ENCODE peak calls at places on chromosome 17, in five cellular contexts. T, K, Q, I and B are unnamed samples.

GRCh38 chr17:67068999-67069398 is 24.6 kb downstream of the CACNG1 start:
- DNase-seq in T (no peak), I (no peak), Q (peak), K (no peak), B (peak)

GRCh38 chr17:27349540-27350021 is 55.7 kb downstream of the WSB1 start:
- DNase-seq in Q (no peak), T (no peak), K (no peak), I (no peak), B (peak)

GRCh38 chr17:28726396-28726911 is 421 bp upstream of the TLCD1 start:
- DNase-seq in K (peak), T (no peak), Q (peak), I (peak), B (no peak)

GRCh38 chr17:9488556-9488955 is 87.1 kb downstream of the STX8 start:
- DNase-seq in Q (peak), T (no peak), I (no peak), K (no peak), B (no peak)

GRCh38 chr17:61766520-61766919 is 96.8 kb downstream of the BRIP1 start:
- DNase-seq in K (no peak), Q (peak), I (no peak), T (no peak), B (peak)

GRCh38 chr17:63474174-63474913 is 2.5 kb upstream of the ACE start:
- DNase-seq in T (no peak), K (no peak), I (no peak), Q (no peak), B (no peak)

GRCh38 chr17:79987890-79988162 is 47.8 kb downstream of the TBC1D16 start:
- DNase-seq in K (no peak), Q (no peak), I (no peak), T (no peak), B (no peak)

GRCh38 chr17:80068301-80069160 is 32.1 kb downstream of the CCDC40 start:
- DNase-seq in K (no peak), I (no peak), T (no peak), Q (peak), B (peak)

GRCh38 chr17:78179372-78179771 is 7.5 kb downstream of the TK1 start:
- DNase-seq in I (no peak), T (no peak), K (no peak), Q (peak), B (peak)

GRCh38 chr17:49696233-49696761 is 11.5 kb downstream of the SLC35B1 start:
- DNase-seq in I (no peak), K (no peak), T (no peak), Q (peak), B (no peak)

GRCh38 chr17:2990396-2990795 is 73.0 kb downstream of the OR1D5 start:
- DNase-seq in T (no peak), Q (no peak), K (no peak), I (no peak), B (peak)

GRCh38 chr17:77383613-77384608 is 243.1 kb downstream of the SEC14L1 start:
- DNase-seq in T (no peak), I (no peak), Q (no peak), K (no peak), B (no peak)

GRCh38 chr17:68987966-68988365 is 32.8 kb upstream of the ABCA8 start:
- DNase-seq in Q (no peak), I (no peak), K (no peak), T (no peak), B (no peak)

GRCh38 chr17:32349503-32349853 is 479 bp upstream of the ZNF207 start:
- DNase-seq in Q (no peak), K (peak), T (no peak), I (peak), B (peak)

GRCh38 chr17:36072431-36073121 is 8.5 kb downstream of the CCL18 start:
- DNase-seq in Q (peak), I (peak), K (peak), T (peak), B (peak)

GRCh38 chr17:73720187-73720834 is 76.1 kb upstream of the SDK2 start:
- DNase-seq in K (no peak), T (peak), Q (no peak), I (no peak), B (no peak)

GRCh38 chr17:47879028-47879585 is 16.9 kb upstream of the SP2 start:
- DNase-seq in T (no peak), I (no peak), Q (peak), K (no peak), B (no peak)

GRCh38 chr17:79715318-79716182 is 15.2 kb upstream of the ENPP7 start:
- DNase-seq in Q (no peak), K (no peak), I (no peak), T (no peak), B (no peak)

GRCh38 chr17:63349478-63350000 is 96.6 kb downstream of the CYB561 start:
- DNase-seq in Q (peak), K (no peak), T (no peak), I (no peak), B (no peak)

GRCh38 chr17:59652119-59652518 is 32.4 kb downstream of the CLTC start:
- DNase-seq in I (no peak), Q (peak), T (no peak), K (no peak), B (no peak)

GRCh38 chr17:65664696-65665095 is 103.2 kb upstream of the AXIN2 start:
- DNase-seq in Q (no peak), I (no peak), K (no peak), T (no peak), B (peak)

GRCh38 chr17:17077101-17077500 is 34.8 kb downstream of the MPRIP start:
- DNase-seq in Q (no peak), T (no peak), I (no peak), K (no peak), B (no peak)

GRCh38 chr17:8488931-8489330 is 53.2 kb downstream of the NDEL1 start:
- DNase-seq in I (no peak), K (peak), Q (peak), T (no peak), B (no peak)

GRCh38 chr17:31079731-31080130 is 15.0 kb upstream of the NF1 start:
- DNase-seq in I (no peak), Q (no peak), T (no peak), K (no peak), B (no peak)

GRCh38 chr17:77163521-77164280 is 22.9 kb downstream of the SEC14L1 start:
- DNase-seq in Q (no peak), T (no peak), I (peak), K (no peak), B (no peak)

GRCh38 chr17:80331820-80332219 is 71.2 kb downstream of the RNF213 start:
- DNase-seq in Q (no peak), I (no peak), T (no peak), K (no peak), B (no peak)

GRCh38 chr17:37160940-37161339 is 212.2 kb downstream of the AATF start:
- DNase-seq in K (peak), I (no peak), Q (peak), T (no peak), B (peak)

GRCh38 chr17:76202516-76202915 is 37.8 kb downstream of the RNF157 start:
- DNase-seq in Q (peak), K (no peak), T (no peak), I (no peak), B (no peak)

GRCh38 chr17:59361916-59362810 is 30.7 kb downstream of the YPEL2 start:
- DNase-seq in Q (peak), T (peak), K (no peak), I (peak), B (no peak)

GRCh38 chr17:41649923-41650519 is 25.6 kb upstream of the KRT17 start:
- DNase-seq in K (no peak), Q (no peak), I (no peak), T (no peak), B (no peak)

GRCh38 chr17:3893003-3893719 is at the start of gene CAMKK1:
- DNase-seq in K (peak), I (peak), T (peak), Q (peak), B (peak)

GRCh38 chr17:82022981-82023446 is at the start of gene LRRC45:
- DNase-seq in I (peak), K (peak), Q (peak), T (peak), B (no peak)
- H3K27ac ChIP-seq in I (peak), K (peak), Q (peak), T (peak), B (peak)

GRCh38 chr17:55458977-55459376 is 37.3 kb upstream of the MMD start:
- DNase-seq in T (no peak), I (no peak), Q (peak), K (peak), B (no peak)

GRCh38 chr17:55456307-55457240 is 34.9 kb upstream of the MMD start:
- DNase-seq in I (no peak), T (no peak), Q (no peak), K (no peak), B (no peak)

GRCh38 chr17:55462234-55462633 is 40.6 kb upstream of the MMD start:
- DNase-seq in I (no peak), T (no peak), K (no peak), Q (no peak), B (peak)

GRCh38 chr17:55454906-55455474 is 33.4 kb upstream of the MMD start:
- DNase-seq in I (no peak), Q (peak), K (peak), T (no peak), B (peak)

DNA sequence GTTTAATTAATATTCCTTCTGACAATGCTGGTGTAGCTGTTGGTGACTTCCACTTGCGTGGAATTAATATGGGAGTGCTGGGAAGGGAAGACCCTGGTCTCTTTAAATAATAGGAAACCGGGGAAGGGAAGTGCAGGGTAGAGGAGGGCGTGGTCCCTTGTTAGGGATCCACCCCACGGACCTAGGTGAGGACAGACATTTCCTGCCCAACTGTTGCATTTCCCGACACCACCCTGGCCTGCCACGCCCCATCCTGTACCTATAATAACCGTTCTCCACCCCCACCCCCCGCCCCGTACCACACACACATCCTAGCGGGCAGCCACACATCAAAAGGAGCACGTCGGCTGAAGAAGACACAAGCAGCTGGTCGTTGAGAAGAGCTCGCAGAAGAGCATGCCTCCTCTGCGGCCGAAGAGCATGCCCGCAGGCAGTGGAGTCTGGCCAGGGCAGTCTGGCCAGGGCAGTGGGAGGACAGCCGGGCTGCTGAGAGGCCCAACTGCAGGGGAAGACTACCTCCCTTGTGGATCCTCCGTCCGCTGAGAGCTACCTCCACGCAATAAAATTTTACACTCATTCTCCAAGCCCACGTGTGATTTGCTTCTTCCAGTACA is 36.8 kb upstream of the MMD start:
- DNase-seq in I (no peak), K (no peak), T (no peak), Q (no peak), B (peak)
- H3K4me2 ChIP-seq in I (no peak), K (peak), T (no peak), Q (no peak), B (no peak)

DNA sequence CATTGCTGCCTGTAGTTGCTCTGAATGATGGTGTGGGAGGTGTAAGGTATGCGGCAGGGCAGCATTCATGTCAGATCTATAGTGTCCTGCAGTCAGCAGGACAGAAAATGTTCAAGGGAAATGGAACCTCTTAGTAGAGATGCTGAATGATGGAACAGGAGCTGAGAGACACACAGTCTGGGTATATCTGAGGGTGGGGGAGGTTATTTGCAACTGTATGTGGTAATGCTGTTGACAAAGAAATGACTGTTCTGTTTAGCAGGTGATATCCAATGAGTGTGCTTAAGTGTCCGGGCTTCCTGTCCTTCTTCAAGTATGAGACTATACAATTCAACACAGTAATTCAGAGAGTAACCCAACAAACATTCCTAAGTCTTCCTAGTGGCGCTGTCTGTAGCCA is 46.6 kb downstream of the STH start:
- DNase-seq in T (no peak), K (no peak), I (no peak), Q (peak), B (peak)
- H3K27ac ChIP-seq in T (no peak), K (no peak), I (no peak), Q (no peak), B (no peak)

DNA sequence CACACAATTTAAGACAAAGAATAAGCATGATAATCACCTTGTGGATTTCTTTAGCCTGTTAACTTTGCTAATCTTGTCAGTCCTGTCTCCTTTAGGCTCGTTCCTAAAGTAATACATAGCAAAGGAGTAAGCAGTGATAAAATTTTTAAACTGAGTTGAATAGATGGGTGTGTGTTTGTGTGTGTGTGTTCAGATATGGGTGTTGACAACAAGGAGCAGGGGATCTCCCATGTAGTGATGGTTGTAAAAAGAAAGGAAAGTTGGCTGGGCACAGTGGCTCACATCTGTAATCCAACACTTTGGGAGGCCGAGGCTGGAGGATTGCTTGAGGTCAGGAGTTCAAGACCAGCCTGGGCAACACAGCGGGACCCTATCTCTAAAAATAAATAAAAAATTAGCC is 44.6 kb upstream of the KCNJ2 start:
- DNase-seq in T (no peak), I (no peak), K (no peak), Q (no peak), B (no peak)
- H3K4me2 ChIP-seq in T (no peak), I (no peak), K (no peak), Q (no peak), B (no peak)

GRCh38 chr17:74981318-74981978 is 6.0 kb upstream of the CDR2L start:
- DNase-seq in T (no peak), K (no peak), Q (no peak), I (no peak), B (no peak)

GRCh38 chr17:74986206-74986576 is 1.2 kb upstream of the CDR2L start:
- DNase-seq in K (no peak), Q (no peak), T (no peak), I (no peak), B (no peak)

GRCh38 chr17:74979408-74980146 is 7.0 kb upstream of the HID1 start:
- DNase-seq in K (no peak), Q (no peak), T (no peak), I (no peak), B (no peak)

GRCh38 chr17:74978240-74978639 is 5.7 kb upstream of the HID1 start:
- DNase-seq in K (no peak), T (no peak), Q (no peak), I (no peak), B (no peak)

GRCh38 chr17:74981979-74982662 is 5.3 kb upstream of the CDR2L start:
- DNase-seq in I (no peak), Q (peak), K (peak), T (peak), B (peak)
- H3K27ac ChIP-seq in I (no peak), Q (peak), K (peak), T (no peak), B (peak)

GRCh38 chr17:40106089-40106759 is 5.8 kb upstream of the NR1D1 start:
- DNase-seq in I (no peak), T (no peak), Q (no peak), K (no peak), B (no peak)

GRCh38 chr17:40106760-40107265 is 6.4 kb upstream of the NR1D1 start:
- DNase-seq in T (no peak), I (no peak), Q (no peak), K (no peak), B (no peak)

GRCh38 chr17:40104570-40105471 is 4.4 kb upstream of the NR1D1 start:
- DNase-seq in K (no peak), T (no peak), I (peak), Q (no peak), B (no peak)

GRCh38 chr17:40109471-40109824 is 9.1 kb upstream of the NR1D1 start:
- DNase-seq in K (no peak), I (peak), T (no peak), Q (no peak), B (no peak)

GRCh38 chr17:40107266-40107980 is 7.0 kb upstream of the NR1D1 start:
- DNase-seq in Q (no peak), T (no peak), I (no peak), K (no peak), B (no peak)
- H3K4me2 ChIP-seq in Q (peak), T (peak), I (no peak), K (no peak), B (no peak)